ENCODE peak calls at places on chromosomes 6 and 20, in five cellular contexts. W, V, X, O and P are unnamed samples. For H3K4me1, the result is how much of the 10 kb centered on the place peaks cover.

GRCh38 chr6:140062042-140063041 is 687.9 kb upstream of the CITED2 start:
- DNase-seq in X (no peak), O (no peak), W (peak), V (peak), P (no peak)

GRCh38 chr6:106927531-106928398 is 46.8 kb downstream of the CD24 start:
- DNase-seq in X (no peak), W (peak), O (peak), V (no peak), P (peak)

GRCh38 chr20:60255866-60256265 is 297.6 kb downstream of the CDH26 start:
- DNase-seq in W (no peak), X (no peak), V (no peak), O (no peak), P (no peak)

GRCh38 chr6:6823568-6824224 is 235.2 kb downstream of the LY86 start:
- DNase-seq in V (peak), O (no peak), X (no peak), W (no peak), P (no peak)

GRCh38 chr6:157990321-157991066 is 8.8 kb downstream of the SYNJ2 start:
- DNase-seq in W (no peak), V (no peak), X (no peak), O (no peak), P (no peak)

GRCh38 chr6:114049367-114049966 is 78.5 kb upstream of the HDAC2 start:
- DNase-seq in W (no peak), X (no peak), V (no peak), O (peak), P (no peak)

GRCh38 chr6:41561386-41561785 is 15.2 kb downstream of the FOXP4 start:
- DNase-seq in X (no peak), O (no peak), W (no peak), V (no peak), P (peak)

GRCh38 chr20:46999821-47000465 is 105.3 kb downstream of the EYA2 start:
- DNase-seq in V (no peak), X (no peak), O (no peak), W (no peak), P (no peak)

GRCh38 chr6:105207524-105208269 is 27.9 kb upstream of the POPDC3 start:
- DNase-seq in V (no peak), O (no peak), X (no peak), W (no peak), P (no peak)

GRCh38 chr20:53926428-53927028 is 143.9 kb downstream of the BCAS1 start:
- DNase-seq in O (peak), W (peak), X (no peak), V (no peak), P (no peak)

GRCh38 chr6:37806213-37806612 is 13.3 kb upstream of the ZFAND3 start:
- DNase-seq in W (no peak), V (no peak), O (no peak), X (no peak), P (no peak)

GRCh38 chr20:53611449-53611894 is 17.8 kb upstream of the ZNF217 start:
- DNase-seq in X (no peak), O (no peak), V (no peak), W (peak), P (peak)

GRCh38 chr20:45100563-45101245 is at the start of gene KCNS1:
- DNase-seq in W (no peak), O (no peak), V (no peak), X (no peak), P (peak)

GRCh38 chr20:22446613-22447447 is 137.5 kb downstream of the FOXA2 start:
- DNase-seq in W (no peak), O (no peak), X (peak), V (no peak), P (no peak)

GRCh38 chr6:159971341-159972178 is 2.7 kb downstream of the IGF2R start:
- DNase-seq in X (no peak), W (no peak), O (no peak), V (no peak), P (no peak)

GRCh38 chr20:3658708-3659491 is 4.3 kb downstream of the GFRA4 start:
- DNase-seq in X (no peak), V (peak), W (no peak), O (no peak), P (no peak)

GRCh38 chr6:11204987-11205386 is 27.5 kb downstream of the NEDD9 start:
- DNase-seq in W (no peak), O (no peak), V (no peak), X (no peak), P (no peak)
- H3K4me1 ChIP-seq in W (under half), O (under half), V (under half), X (half or more), P (under half)

DNA sequence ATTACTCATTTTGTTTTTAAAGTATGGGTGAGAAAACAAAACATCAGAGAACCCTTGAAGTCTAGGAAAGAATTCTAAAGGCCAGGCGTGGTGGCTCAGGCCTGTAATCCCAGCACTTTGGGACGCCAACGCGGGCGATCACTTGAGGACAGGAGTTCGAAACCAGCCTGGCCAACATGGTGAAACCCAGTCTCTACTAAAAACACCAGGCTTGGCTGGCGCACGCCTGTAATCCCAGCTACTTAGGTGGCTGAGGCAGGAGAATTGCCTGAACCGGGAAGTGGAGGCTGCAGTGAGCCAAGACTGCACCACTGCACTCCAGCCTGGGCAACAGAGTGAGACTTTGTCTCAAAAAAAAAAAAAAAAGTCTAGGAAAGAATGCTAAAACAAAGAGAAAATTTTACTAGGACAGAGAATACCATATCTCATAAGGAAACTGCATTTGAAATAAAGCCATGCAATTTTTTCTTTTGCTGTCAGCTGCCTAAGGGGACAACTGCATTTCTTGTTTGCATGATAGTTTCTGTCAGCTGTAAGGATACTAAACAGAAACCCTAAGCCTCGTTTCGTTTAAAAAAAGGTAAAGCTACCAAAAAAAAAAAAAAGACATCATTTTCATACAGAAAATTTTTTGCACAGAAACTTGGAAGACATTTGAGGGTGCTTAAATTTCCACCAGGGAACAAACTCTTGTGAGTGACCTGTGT is 32.1 kb downstream of the SMLR1 start:
- DNase-seq in V (no peak), O (no peak), X (no peak), W (no peak), P (no peak)
- H3K4me1 ChIP-seq in V (under half), O (under half), X (under half), W (under half), P (under half)

GRCh38 chr20:33671573-33672288 is 2.5 kb downstream of the NECAB3 start:
- DNase-seq in V (no peak), W (no peak), O (no peak), X (no peak), P (no peak)

GRCh38 chr20:33672426-33673114 is 1.7 kb downstream of the NECAB3 start:
- DNase-seq in V (no peak), W (no peak), X (no peak), O (no peak), P (no peak)

GRCh38 chr20:33669224-33669623 is 2.5 kb downstream of the ACTL10 start:
- DNase-seq in X (no peak), O (no peak), V (no peak), W (no peak), P (no peak)

GRCh38 chr20:33669873-33670640 is 3.3 kb downstream of the ACTL10 start:
- DNase-seq in V (no peak), W (no peak), O (no peak), X (no peak), P (no peak)

GRCh38 chr20:33670715-33671499 is 3.3 kb downstream of the NECAB3 start:
- DNase-seq in O (no peak), W (no peak), X (no peak), V (no peak), P (no peak)
- H3K4me1 ChIP-seq in O (under half), W (under half), X (half or more), V (under half), P (half or more)

GRCh38 chr6:137976430-137976829 is 109.4 kb downstream of the TNFAIP3 start:
- DNase-seq in W (no peak), X (no peak), O (no peak), V (no peak), P (no peak)

GRCh38 chr6:137977206-137977605 is 110.1 kb downstream of the TNFAIP3 start:
- DNase-seq in O (no peak), X (no peak), V (no peak), W (no peak), P (no peak)

GRCh38 chr6:137980777-137981176 is 113.7 kb downstream of the TNFAIP3 start:
- DNase-seq in O (no peak), V (no peak), W (no peak), X (no peak), P (no peak)

GRCh38 chr6:137977814-137978213 is 110.8 kb downstream of the TNFAIP3 start:
- DNase-seq in X (no peak), O (no peak), V (no peak), W (no peak), P (no peak)

DNA sequence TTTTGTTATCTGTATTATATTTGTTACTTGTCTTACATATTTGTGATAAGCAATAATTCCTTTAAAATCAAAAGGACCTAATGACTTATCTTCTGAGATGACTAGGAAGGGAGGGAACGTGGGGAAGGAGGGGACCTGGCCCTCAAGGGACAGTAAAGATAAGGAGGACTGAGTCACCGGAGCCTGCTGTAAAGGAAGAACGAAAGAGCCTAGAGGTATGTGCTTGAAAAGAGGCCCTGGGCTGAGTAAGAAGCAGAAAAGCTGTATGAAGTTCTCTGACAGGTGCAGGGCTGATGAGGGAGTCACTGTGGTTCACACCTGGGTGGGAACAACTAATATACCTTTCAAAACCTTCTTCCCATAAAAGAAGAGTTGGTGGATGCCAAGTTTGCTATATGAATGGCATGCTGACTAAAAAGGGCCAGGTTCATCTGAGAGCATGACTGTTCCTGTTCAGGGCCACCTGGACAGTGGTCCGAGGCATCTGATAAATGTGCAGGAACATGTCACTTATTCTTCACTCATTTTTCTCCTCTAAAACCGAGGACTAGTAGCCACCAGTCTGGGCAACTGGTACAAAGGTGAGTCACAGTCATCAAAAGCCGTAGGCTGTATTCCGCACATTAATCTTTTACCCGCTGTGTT is 111.3 kb downstream of the TNFAIP3 start:
- DNase-seq in W (no peak), X (no peak), V (no peak), O (peak), P (no peak)
- H3K4me1 ChIP-seq in W (under half), X (under half), V (under half), O (under half), P (under half)

GRCh38 chr6:26054659-26054936 is 32.6 kb upstream of the HFE start:
- DNase-seq in O (no peak), W (no peak), V (no peak), X (no peak), P (no peak)

GRCh38 chr6:26048590-26048989 is 38.6 kb upstream of the HFE start:
- DNase-seq in O (no peak), X (no peak), W (no peak), V (no peak), P (no peak)

GRCh38 chr6:26053929-26054658 is 33.1 kb upstream of the HFE start:
- DNase-seq in X (no peak), O (no peak), V (no peak), W (peak), P (no peak)

GRCh38 chr6:26054937-26055669 is 32.1 kb upstream of the HFE start:
- DNase-seq in X (peak), W (peak), V (peak), O (peak), P (peak)

GRCh38 chr6:26051683-26052310 is 35.4 kb upstream of the HFE start:
- DNase-seq in V (no peak), W (no peak), X (no peak), O (no peak), P (no peak)
- H3K4me1 ChIP-seq in V (under half), W (under half), X (under half), O (under half), P (under half)

GRCh38 chr6:44150317-44150917 is 8.2 kb upstream of the CAPN11 start:
- DNase-seq in X (no peak), O (no peak), V (no peak), W (no peak), P (no peak)

GRCh38 chr6:44151348-44152108 is 7.1 kb upstream of the CAPN11 start:
- DNase-seq in O (peak), V (peak), W (peak), X (peak), P (peak)

GRCh38 chr6:44152533-44152932 is 6.1 kb upstream of the CAPN11 start:
- DNase-seq in O (no peak), V (no peak), X (no peak), W (no peak), P (no peak)

GRCh38 chr6:44154067-44154466 is 4.6 kb upstream of the CAPN11 start:
- DNase-seq in X (no peak), W (no peak), V (no peak), O (no peak), P (no peak)

GRCh38 chr6:44152109-44152461 is 6.5 kb upstream of the CAPN11 start:
- DNase-seq in O (no peak), X (no peak), W (no peak), V (no peak), P (no peak)
- H3K4me1 ChIP-seq in O (under half), X (under half), W (under half), V (under half), P (under half)

GRCh38 chr6:138857792-138858191 is 61.9 kb downstream of the ECT2L start:
- DNase-seq in O (no peak), X (no peak), V (no peak), W (no peak), P (no peak)
- H3K4me1 ChIP-seq in O (under half), X (under half), V (under half), W (under half), P (under half)

GRCh38 chr6:129685640-129686031 is 24.3 kb downstream of the ARHGAP18 start:
- DNase-seq in O (no peak), W (no peak), V (no peak), X (no peak), P (no peak)

GRCh38 chr6:129683606-129684322 is 26.2 kb downstream of the ARHGAP18 start:
- DNase-seq in V (peak), W (peak), O (peak), X (peak), P (peak)

GRCh38 chr6:129684903-129685639 is 24.9 kb downstream of the ARHGAP18 start:
- DNase-seq in O (no peak), X (no peak), V (no peak), W (no peak), P (peak)

GRCh38 chr6:129686941-129687627 is 22.9 kb downstream of the ARHGAP18 start:
- DNase-seq in W (no peak), V (no peak), X (no peak), O (no peak), P (no peak)

DNA sequence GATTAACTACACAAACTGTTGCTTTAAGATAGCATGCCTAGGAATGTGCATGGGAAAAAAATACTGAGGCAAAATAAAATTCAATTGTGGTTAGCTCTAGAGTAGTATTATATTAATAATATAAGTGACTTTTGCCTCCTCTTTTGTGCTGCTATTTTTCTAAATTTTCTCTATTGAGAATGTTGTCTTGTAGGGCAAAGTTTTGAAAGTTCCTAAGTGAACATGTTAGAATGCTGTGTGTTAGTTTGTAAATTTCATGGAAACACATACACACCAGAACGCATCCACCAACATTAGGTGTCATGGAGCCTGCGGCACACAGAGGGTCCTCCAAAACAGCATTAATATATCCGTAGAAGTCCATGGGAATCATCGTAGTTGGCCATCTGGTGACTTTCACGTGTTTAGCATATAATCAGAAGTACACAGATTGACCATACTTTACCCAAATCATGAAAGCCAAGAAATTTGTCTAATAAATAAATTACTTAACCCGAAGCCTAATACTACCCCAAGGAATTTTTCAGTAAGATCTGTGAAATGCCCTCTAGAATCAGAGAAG is 25.6 kb downstream of the ARHGAP18 start:
- DNase-seq in V (no peak), X (no peak), W (no peak), O (no peak), P (peak)
- H3K4me1 ChIP-seq in V (under half), X (half or more), W (under half), O (under half), P (half or more)

GRCh38 chr20:25050501-25051350 is 7.2 kb downstream of the ACSS1 start:
- DNase-seq in W (no peak), V (no peak), X (no peak), O (no peak), P (no peak)

GRCh38 chr20:25048519-25048952 is 9.4 kb downstream of the ACSS1 start:
- DNase-seq in X (peak), V (peak), W (no peak), O (no peak), P (peak)

GRCh38 chr20:25050082-25050481 is 7.9 kb downstream of the ACSS1 start:
- DNase-seq in W (no peak), X (no peak), O (no peak), V (peak), P (no peak)

GRCh38 chr20:25047766-25048165 is 10.2 kb downstream of the ACSS1 start:
- DNase-seq in W (no peak), V (peak), O (no peak), X (peak), P (no peak)

DNA sequence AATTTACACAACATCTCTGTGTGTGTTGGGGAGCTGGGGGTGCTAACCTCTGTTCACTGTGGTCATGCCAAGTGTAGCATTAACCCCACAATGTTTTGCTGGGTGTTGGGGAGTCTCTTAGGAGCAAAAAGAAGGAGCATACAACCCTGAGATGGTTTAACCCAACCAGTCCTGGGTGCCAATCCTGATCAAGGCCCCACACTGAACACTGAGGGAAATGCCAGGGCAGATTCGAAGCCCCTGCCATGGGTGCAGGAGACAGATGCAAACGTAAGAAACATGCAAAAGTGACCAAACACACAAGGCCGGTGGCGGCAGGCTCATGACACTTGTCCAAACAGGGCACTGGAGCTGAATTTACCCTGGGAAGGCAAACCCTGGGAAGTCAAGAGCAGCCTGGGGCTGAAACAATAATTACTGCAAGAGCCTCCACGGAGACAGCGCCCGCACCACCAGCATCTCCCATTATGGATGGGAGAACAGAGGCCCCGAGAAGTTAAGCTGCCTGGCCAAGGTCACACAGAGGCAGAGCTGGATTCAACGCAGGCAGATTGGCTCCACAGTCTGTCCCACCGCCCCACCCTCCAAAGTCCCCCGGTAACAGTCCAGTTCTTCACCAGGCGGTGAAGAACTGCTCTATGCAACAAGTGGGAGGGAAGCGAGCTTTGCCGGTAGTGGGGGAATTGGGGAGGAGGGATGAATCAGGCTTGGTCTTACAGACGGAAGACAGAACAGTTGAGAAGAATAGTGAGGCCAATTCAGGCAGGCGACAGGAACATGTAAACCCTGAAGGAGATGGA is 8.5 kb downstream of the ACSS1 start:
- DNase-seq in V (peak), X (no peak), O (no peak), W (no peak), P (no peak)
- H3K4me1 ChIP-seq in V (under half), X (half or more), O (under half), W (under half), P (half or more)

GRCh38 chr6:30272032-30272431 is 54.7 kb upstream of the TRIM39 start:
- DNase-seq in W (no peak), O (no peak), X (no peak), V (no peak), P (no peak)
- H3K4me1 ChIP-seq in W (under half), O (under half), X (under half), V (under half), P (under half)